ENCODE peak calls at places on chromosome 3, in four cellular contexts. L is kidney tubule cell; F is CD8-positive, alpha-beta memory T cell; Z is brain microvascular endothelial cell. E is an unnamed sample.
A peak's percentile ranks its signal among the peaks of the same experiment; 100 is the strongest.

GRCh38 chr3:181932039-181932438 is 220.3 kb downstream of the SOX2 start:
- DNase-seq in L (no peak), F (no peak), Z (no peak), E (no peak)

GRCh38 chr3:177721864-177722370 is 524.6 kb upstream of the TBL1XR1 start:
- DNase-seq in L (no peak), F (no peak), Z (no peak), E (no peak)

GRCh38 chr3:139088462-139089324 is 44.0 kb upstream of the PRR23C start:
- DNase-seq in F (no peak), Z (no peak), L (no peak), E (no peak)

GRCh38 chr3:155805802-155806618 is at the start of gene C3orf33:
- DNase-seq in L (peak; percentile 74), F (peak; percentile 71), Z (peak; percentile 17), E (peak; percentile 29)

GRCh38 chr3:30664884-30665283 is 58.5 kb downstream of the TGFBR2 start:
- DNase-seq in Z (no peak), F (no peak), L (no peak), E (no peak)

GRCh38 chr3:42926310-42926709 is 20.4 kb downstream of the ZNF662 start:
- DNase-seq in Z (no peak), L (no peak), F (no peak), E (no peak)

GRCh38 chr3:50338989-50339388 is 1.6 kb downstream of the RASSF1 start:
- DNase-seq in F (no peak), Z (no peak), L (no peak), E (no peak)

GRCh38 chr3:62525276-62525675 is 151.9 kb upstream of the FEZF2 start:
- DNase-seq in Z (no peak), F (no peak), L (no peak), E (no peak)

E was measured in RCC 7860.